ENCODE peak calls at places on chromosomes 13 and 19, in five cellular contexts. T is stimulated activated CD4-positive, alpha-beta T cell treated with anti-CD3 and anti-CD28 coated beads, TNF-alpha, amount 100 ng/mL, for 48 hours; O is HTR-8/SVneo; M is substantia nigra; R is cardiac fibroblast. N is an unnamed sample.

GRCh38 chr13:79741006-79741405 is 260.1 kb downstream of the NDFIP2 start:
- DNase-seq in M (no peak), R (peak), T (no peak), O (no peak), N (peak)

GRCh38 chr19:55958356-55958755 is 10.7 kb downstream of the NLRP8 start:
- DNase-seq in M (no peak), T (no peak), R (no peak), O (peak), N (no peak)

GRCh38 chr13:74226791-74227475 is 92.7 kb upstream of the KLF12 start:
- DNase-seq in R (peak), T (no peak), M (no peak), O (no peak), N (peak)

GRCh38 chr19:974564-975257 is 9.4 kb upstream of the WDR18 start:
- DNase-seq in T (no peak), R (no peak), O (no peak), M (no peak), N (no peak)

GRCh38 chr19:38706792-38707511 is 37.3 kb downstream of the CAPN12 start:
- DNase-seq in T (no peak), M (no peak), R (no peak), O (no peak), N (peak)

GRCh38 chr19:11425719-11426457 is 6.8 kb upstream of the RGL3 start:
- DNase-seq in O (no peak), M (no peak), T (no peak), R (no peak), N (no peak)

GRCh38 chr19:7652061-7652641 is 15.2 kb downstream of the STXBP2 start:
- DNase-seq in T (peak), O (peak), R (peak), M (peak), N (peak)

GRCh38 chr19:4980838-4981680 is 12.1 kb downstream of the KDM4B start:
- DNase-seq in R (no peak), O (no peak), T (no peak), M (no peak), N (no peak)

GRCh38 chr19:30492581-30492980 is 120.4 kb downstream of the ZNF536 start:
- DNase-seq in O (no peak), M (no peak), R (no peak), T (no peak), N (no peak)

GRCh38 chr13:49539313-49539712 is 43.6 kb downstream of the PHF11 start:
- DNase-seq in R (no peak), O (no peak), M (no peak), T (no peak), N (no peak)

GRCh38 chr13:52356327-52356726 is 49.6 kb downstream of the THSD1 start:
- DNase-seq in T (no peak), R (peak), O (peak), M (no peak), N (peak)

GRCh38 chr19:6687117-6687516 is 17.2 kb upstream of the TNFSF14 start:
- DNase-seq in O (no peak), T (no peak), R (no peak), M (no peak), N (no peak)

GRCh38 chr19:39246951-39247669 is 1.5 kb downstream of the IFNL4 start:
- DNase-seq in O (no peak), R (peak), T (no peak), M (no peak), N (peak)

GRCh38 chr19:5130371-5131030 is 161.6 kb downstream of the KDM4B start:
- DNase-seq in R (no peak), M (no peak), T (peak), O (no peak), N (no peak)

GRCh38 chr13:28753208-28753892 is 34.6 kb upstream of the SLC46A3 start:
- DNase-seq in M (no peak), T (no peak), R (peak), O (peak), N (peak)

N was measured in foreskin fibroblast.